ENCODE peak calls at places on chromosomes 16 and 17, in six cellular contexts. One of them, this sample, is unnamed.

GRCh38 chr17:57609878-57610270 is 135.2 kb downstream of the CCDC182 start:
- DNase-seq in CD8-positive, alpha-beta memory T cell: no peak
- DNase-seq in T-helper 17 cell: no peak
- DNase-seq in stromal cell of bone marrow: no peak
- DNase-seq in epithelial cell of esophagus: no peak
- DNase-seq in WTC11: no peak
- DNase-seq in this sample: no peak

GRCh38 chr17:74918906-74919305 is 4.1 kb downstream of the USH1G start:
- DNase-seq in CD8-positive, alpha-beta memory T cell: no peak
- DNase-seq in WTC11: no peak
- DNase-seq in stromal cell of bone marrow: no peak
- DNase-seq in epithelial cell of esophagus: no peak
- DNase-seq in T-helper 17 cell: no peak
- DNase-seq in this sample: no peak

GRCh38 chr17:5785343-5785742 is 201.0 kb upstream of the NLRP1 start:
- DNase-seq in WTC11: no peak
- DNase-seq in epithelial cell of esophagus: peak; percentile 74
- DNase-seq in T-helper 17 cell: no peak
- DNase-seq in stromal cell of bone marrow: peak; percentile 19
- DNase-seq in CD8-positive, alpha-beta memory T cell: no peak
- DNase-seq in this sample: no peak

GRCh38 chr16:4393243-4393606 is 21.6 kb downstream of the VASN start:
- DNase-seq in epithelial cell of esophagus: peak; percentile 66
- DNase-seq in stromal cell of bone marrow: no peak
- DNase-seq in WTC11: no peak
- DNase-seq in CD8-positive, alpha-beta memory T cell: no peak
- DNase-seq in T-helper 17 cell: no peak
- DNase-seq in this sample: no peak

GRCh38 chr17:65278050-65278819 is 141.1 kb downstream of the RGS9 start:
- DNase-seq in stromal cell of bone marrow: no peak
- DNase-seq in CD8-positive, alpha-beta memory T cell: peak; percentile 4
- DNase-seq in T-helper 17 cell: no peak
- DNase-seq in epithelial cell of esophagus: peak; percentile 35
- DNase-seq in WTC11: peak; percentile 83
- DNase-seq in this sample: peak; percentile 84

GRCh38 chr17:79276824-79277223 is 202.2 kb downstream of the ENGASE start:
- DNase-seq in epithelial cell of esophagus: no peak
- DNase-seq in WTC11: no peak
- DNase-seq in T-helper 17 cell: no peak
- DNase-seq in CD8-positive, alpha-beta memory T cell: no peak
- DNase-seq in stromal cell of bone marrow: no peak
- DNase-seq in this sample: no peak

GRCh38 chr17:48818361-48818841 is 1.4 kb upstream of the TTLL6 start:
- DNase-seq in T-helper 17 cell: no peak
- DNase-seq in CD8-positive, alpha-beta memory T cell: no peak
- DNase-seq in WTC11: peak; percentile 72
- DNase-seq in stromal cell of bone marrow: no peak
- DNase-seq in epithelial cell of esophagus: no peak
- DNase-seq in this sample: no peak

GRCh38 chr17:35022536-35023063 is 40.9 kb downstream of the RFFL start:
- DNase-seq in CD8-positive, alpha-beta memory T cell: peak; percentile 62
- DNase-seq in stromal cell of bone marrow: peak; percentile 83
- DNase-seq in T-helper 17 cell: peak; percentile 49
- DNase-seq in epithelial cell of esophagus: peak; percentile 89
- DNase-seq in WTC11: no peak
- DNase-seq in this sample: peak; percentile 77

GRCh38 chr16:68426355-68426652 is 22.0 kb downstream of the SMPD3 start:
- DNase-seq in epithelial cell of esophagus: peak; percentile 17
- DNase-seq in WTC11: no peak
- DNase-seq in CD8-positive, alpha-beta memory T cell: no peak
- DNase-seq in stromal cell of bone marrow: peak; percentile 36
- DNase-seq in T-helper 17 cell: no peak
- DNase-seq in this sample: no peak

GRCh38 chr17:49969134-49969759 is at the start of gene DLX4:
- DNase-seq in CD8-positive, alpha-beta memory T cell: no peak
- DNase-seq in epithelial cell of esophagus: no peak
- DNase-seq in stromal cell of bone marrow: no peak
- DNase-seq in T-helper 17 cell: no peak
- DNase-seq in WTC11: peak; percentile 49
- DNase-seq in this sample: no peak